ENCODE peak calls at places on chromosomes 7 and 10, in seven cellular contexts. M is cardiac fibroblast, C is A549, A is mesenchymal stem cell, D is heart right ventricle, G is fibroblast of the aortic adventitia, W is mesendoderm. I is an unnamed sample.

GRCh38 chr7:131861620-131862346 is 305.4 kb upstream of the PODXL start:
- DNase-seq in M (peak), C (peak), A (no peak), D (no peak), G (peak), W (no peak), I (peak)

GRCh38 chr7:155237297-155237696 is 60.4 kb upstream of the INSIG1 start:
- DNase-seq in M (no peak), C (no peak), A (no peak), D (no peak), G (no peak), W (no peak), I (no peak)

GRCh38 chr7:121447191-121447920 is 51.2 kb upstream of the FAM3C start:
- DNase-seq in M (no peak), C (no peak), A (no peak), D (peak), G (peak), W (no peak), I (no peak)

GRCh38 chr7:131103997-131104396 is 223.7 kb upstream of the MKLN1 start:
- DNase-seq in M (peak), C (no peak), A (peak), D (no peak), G (peak), W (no peak), I (no peak)

GRCh38 chr10:97553575-97554100 is 18.9 kb upstream of the ANKRD2 start:
- DNase-seq in M (peak), C (peak), A (peak), D (peak), G (peak), W (peak), I (peak)

GRCh38 chr7:1719913-1720312 is 49.8 kb downstream of the ELFN1 start:
- DNase-seq in M (no peak), C (no peak), A (no peak), D (peak), G (no peak), W (no peak), I (no peak)

GRCh38 chr10:26367771-26368170 is 70.4 kb upstream of the APBB1IP start:
- DNase-seq in M (peak), C (peak), A (peak), D (peak), G (peak), W (peak), I (peak)

GRCh38 chr7:38382627-38383026 is 109.2 kb upstream of the TARP start:
- DNase-seq in M (peak), C (no peak), A (no peak), D (no peak), G (peak), W (no peak), I (no peak)

GRCh38 chr10:60351191-60351853 is 38.4 kb downstream of the ANK3 start:
- DNase-seq in M (no peak), C (no peak), A (no peak), D (no peak), G (no peak), W (no peak), I (no peak)

GRCh38 chr7:50305697-50306300 is 1.3 kb downstream of the IKZF1 start:
- DNase-seq in M (no peak), C (no peak), A (no peak), D (no peak), G (no peak), W (no peak), I (no peak)

GRCh38 chr7:50304911-50305621 is 550 bp downstream of the IKZF1 start:
- DNase-seq in M (no peak), C (no peak), A (no peak), D (no peak), G (no peak), W (no peak), I (no peak)

GRCh38 chr7:50308301-50309129 is 4.0 kb downstream of the IKZF1 start:
- DNase-seq in M (no peak), C (no peak), A (no peak), D (no peak), G (no peak), W (no peak), I (no peak)

GRCh38 chr7:50307368-50308012 is 3.0 kb downstream of the IKZF1 start:
- DNase-seq in M (no peak), C (no peak), A (no peak), D (no peak), G (no peak), W (no peak), I (no peak)

DNA sequence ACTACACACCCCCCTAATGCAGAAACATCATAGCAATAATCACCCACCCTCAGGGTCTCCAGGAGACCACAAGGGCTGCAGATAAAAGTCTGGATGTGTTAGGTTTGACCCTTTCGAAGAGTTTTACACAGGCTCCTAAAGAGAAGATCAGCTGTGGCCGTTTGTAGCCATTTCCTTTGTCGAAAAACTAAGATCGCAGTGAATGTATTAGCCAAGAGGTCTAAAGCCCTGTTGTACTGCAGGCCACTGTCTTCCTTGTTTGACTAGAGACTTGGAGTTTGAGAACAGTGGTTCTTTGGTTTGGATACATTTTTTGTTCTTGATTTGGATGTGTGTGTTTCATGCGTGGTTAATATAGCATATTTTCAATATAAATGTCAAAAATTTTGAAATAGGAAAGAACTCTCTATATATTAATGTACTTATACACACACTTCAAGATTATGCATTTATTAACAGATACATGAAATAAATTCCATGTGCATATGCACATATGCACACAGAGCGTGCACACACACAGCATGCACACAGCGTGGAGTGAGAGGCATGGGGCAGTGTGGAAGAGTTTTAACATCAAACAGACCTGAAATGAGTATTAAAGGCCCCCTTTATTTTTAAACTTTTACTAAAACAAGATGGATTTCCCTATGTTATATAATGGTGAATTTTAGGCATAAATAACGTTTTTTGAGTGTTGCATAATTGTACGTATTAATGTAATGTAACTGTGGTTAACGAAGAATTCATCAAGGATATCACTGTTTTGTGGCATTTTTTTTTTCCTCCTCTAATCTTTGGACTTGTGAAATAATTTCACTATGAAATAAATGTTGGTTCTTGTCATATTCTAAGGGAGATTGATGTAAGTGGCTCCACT is 2.2 kb downstream of the IKZF1 start:
- DNase-seq in M (no peak), C (no peak), A (no peak), D (no peak), G (no peak), W (no peak), I (no peak)
- H3K4me3 ChIP-seq in M (no peak), C (no peak), A (no peak), D (no peak), G (no peak), W (no peak), I (no peak)

GRCh38 chr7:102111063-102111757 is 175.5 kb upstream of the SH2B2 start:
- DNase-seq in M (no peak), C (no peak), A (no peak), D (no peak), G (no peak), W (peak), I (no peak)
- H3K4me3 ChIP-seq in M (no peak), C (no peak), A (no peak), D (no peak), G (no peak), W (no peak), I (no peak)

GRCh38 chr7:21427861-21428641 is at the start of gene SP4:
- DNase-seq in M (peak), C (peak), A (peak), D (peak), G (peak), W (peak), I (peak)

GRCh38 chr7:21425290-21425689 is 2.6 kb upstream of the SP4 start:
- DNase-seq in M (no peak), C (no peak), A (no peak), D (no peak), G (no peak), W (no peak), I (no peak)

GRCh38 chr7:21426286-21426957 is 1.5 kb upstream of the SP4 start:
- DNase-seq in M (peak), C (no peak), A (no peak), D (peak), G (peak), W (peak), I (no peak)

GRCh38 chr7:21426958-21427860 is 674 bp upstream of the SP4 start:
- DNase-seq in M (peak), C (peak), A (peak), D (peak), G (peak), W (peak), I (peak)

GRCh38 chr7:21422747-21423146 is 5.1 kb upstream of the SP4 start:
- DNase-seq in M (no peak), C (no peak), A (no peak), D (no peak), G (no peak), W (no peak), I (no peak)
- H3K4me3 ChIP-seq in M (no peak), C (no peak), A (no peak), D (no peak), G (no peak), W (no peak), I (no peak)

DNA sequence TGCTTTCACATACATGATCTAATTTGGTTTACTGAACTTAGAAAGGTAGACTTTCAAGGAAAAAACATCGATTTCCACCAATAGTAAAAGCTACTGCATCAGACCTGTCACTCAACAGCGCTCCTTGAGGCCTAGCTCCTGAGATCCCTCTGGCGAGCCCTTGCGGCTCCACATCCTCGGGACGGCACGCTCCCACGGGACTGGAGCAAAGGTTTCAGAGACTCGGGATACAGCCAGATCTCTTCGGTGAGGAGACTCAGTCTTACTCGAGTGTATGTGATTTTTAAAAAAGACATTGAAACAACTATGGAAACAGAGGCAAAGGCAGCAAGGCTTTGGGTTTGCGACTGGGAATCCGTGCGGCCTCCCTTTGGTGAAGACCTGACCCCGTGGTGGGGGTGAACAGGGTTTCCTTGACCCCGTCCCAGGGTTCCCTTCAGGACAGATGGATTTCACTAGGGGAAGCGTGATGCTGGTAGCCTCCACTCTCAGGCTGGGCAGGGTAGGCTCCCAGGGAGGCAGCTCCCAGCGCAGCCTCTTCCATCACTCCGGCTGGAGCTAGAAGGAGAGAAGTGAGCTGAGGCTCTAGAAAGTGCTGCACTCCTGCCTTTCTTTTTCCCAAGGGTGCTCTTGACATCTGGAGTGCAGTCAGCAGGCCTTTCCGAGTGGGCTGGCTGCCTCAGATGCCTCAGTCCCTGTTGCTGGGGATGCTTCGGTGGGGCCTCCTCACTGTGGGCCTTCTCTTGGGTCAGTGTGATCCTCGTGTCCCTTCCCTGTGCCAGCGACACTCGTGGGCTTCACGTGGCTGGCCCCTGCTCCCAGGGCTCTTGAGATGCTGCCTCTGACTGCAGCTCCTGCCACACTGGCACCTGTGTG is 5.8 kb upstream of the ATP6V0E2 start:
- DNase-seq in M (no peak), C (no peak), A (no peak), D (no peak), G (no peak), W (no peak), I (no peak)
- H3K4me3 ChIP-seq in M (no peak), C (no peak), A (no peak), D (no peak), G (no peak), W (no peak), I (no peak)

GRCh38 chr7:96629884-96630283 is 79.8 kb downstream of the SEM1 start:
- DNase-seq in M (no peak), C (no peak), A (no peak), D (no peak), G (no peak), W (no peak), I (no peak)

GRCh38 chr7:96621932-96622331 is 87.7 kb downstream of the SEM1 start:
- DNase-seq in M (no peak), C (no peak), A (no peak), D (no peak), G (no peak), W (peak), I (no peak)

GRCh38 chr7:96624954-96625353 is 84.7 kb downstream of the SEM1 start:
- DNase-seq in M (no peak), C (no peak), A (no peak), D (no peak), G (no peak), W (peak), I (no peak)
- H3K4me3 ChIP-seq in M (no peak), C (no peak), A (no peak), D (no peak), G (no peak), W (no peak), I (no peak)

GRCh38 chr10:50550291-50550839 is 73.4 kb downstream of the SGMS1 start:
- DNase-seq in M (peak), C (no peak), A (no peak), D (peak), G (peak), W (peak), I (no peak)
- H3K4me3 ChIP-seq in M (no peak), C (no peak), A (no peak), D (no peak), G (no peak), W (no peak), I (no peak)

DNA sequence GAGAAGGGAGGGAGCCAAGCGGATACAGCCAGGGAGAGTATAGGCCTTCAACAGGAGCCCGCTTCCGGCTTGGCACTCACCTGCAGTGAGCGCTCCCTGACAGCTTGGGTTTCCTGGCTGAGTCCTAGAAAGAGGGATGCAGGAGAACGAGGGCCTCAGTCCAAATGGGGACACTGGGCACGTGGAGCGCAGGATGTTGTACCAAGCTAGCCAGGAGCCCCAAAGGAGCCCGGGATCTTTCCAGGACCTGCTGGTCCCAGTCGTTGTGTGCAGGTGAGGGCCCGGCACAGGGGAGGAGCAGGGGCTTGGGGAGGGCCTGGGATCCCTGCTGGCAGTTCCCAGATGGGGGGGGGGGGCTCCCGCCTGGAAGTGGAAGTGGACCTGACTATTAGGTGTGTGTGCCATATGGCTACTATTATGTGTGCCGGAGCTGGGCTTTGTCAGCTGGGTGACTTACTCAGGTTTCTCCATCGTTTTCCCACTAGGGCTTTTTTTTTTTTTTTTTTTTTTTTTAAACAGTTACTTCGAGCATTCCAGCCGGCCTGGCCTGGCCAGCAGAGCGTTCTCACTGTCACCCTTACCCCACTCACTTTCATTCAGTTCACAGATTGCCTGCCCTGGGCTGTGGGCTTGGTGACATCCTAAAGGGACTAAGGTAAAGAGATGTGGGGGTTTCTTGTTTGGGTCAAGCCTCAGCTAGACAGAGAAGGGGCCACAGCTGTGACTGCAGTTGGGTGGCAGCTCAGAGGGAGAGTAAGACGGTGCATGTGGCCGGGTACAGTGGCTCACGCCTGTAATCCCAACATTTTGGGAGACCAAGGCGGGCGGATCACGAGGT is 3.8 kb downstream of the AGAP3 start:
- DNase-seq in M (no peak), C (no peak), A (peak), D (no peak), G (no peak), W (no peak), I (no peak)
- H3K4me3 ChIP-seq in M (no peak), C (no peak), A (no peak), D (peak), G (peak), W (no peak), I (no peak)